ENCODE peak calls at places on chromosomes 5 and 9, in seven cellular contexts. One of them, this sample, is unnamed. For H3K4me1 and H3K27me3, the result is how much of the 10 kb centered on the place peaks cover.

GRCh38 chr9:137235424-137236237 is 4.9 kb downstream of the SLC34A3 start:
- DNase-seq in astrocyte: no peak
- DNase-seq in adipocyte: no peak
- DNase-seq in upper lobe of right lung: no peak
- DNase-seq in PC-9: no peak
- DNase-seq in Caco-2: no peak
- DNase-seq in naive thymus-derived CD4-positive, alpha-beta T cell: no peak
- DNase-seq in this sample: no peak

GRCh38 chr5:66653380-66653779 is 57.2 kb downstream of the MAST4 start:
- DNase-seq in astrocyte: peak
- DNase-seq in naive thymus-derived CD4-positive, alpha-beta T cell: no peak
- DNase-seq in adipocyte: no peak
- DNase-seq in upper lobe of right lung: no peak
- DNase-seq in Caco-2: no peak
- DNase-seq in PC-9: no peak
- DNase-seq in this sample: no peak

GRCh38 chr5:172530835-172531703 is 76.7 kb upstream of the SH3PXD2B start:
- DNase-seq in upper lobe of right lung: peak
- DNase-seq in PC-9: no peak
- DNase-seq in naive thymus-derived CD4-positive, alpha-beta T cell: no peak
- DNase-seq in astrocyte: no peak
- DNase-seq in adipocyte: no peak
- DNase-seq in Caco-2: no peak
- DNase-seq in this sample: no peak

GRCh38 chr5:128536861-128537305 is 1.2 kb downstream of the FBN2 start:
- DNase-seq in Caco-2: no peak
- DNase-seq in PC-9: no peak
- DNase-seq in upper lobe of right lung: no peak
- DNase-seq in adipocyte: peak
- DNase-seq in naive thymus-derived CD4-positive, alpha-beta T cell: no peak
- DNase-seq in astrocyte: no peak
- DNase-seq in this sample: no peak

GRCh38 chr5:131589510-131590348 is 45.3 kb downstream of the RAPGEF6 start:
- DNase-seq in naive thymus-derived CD4-positive, alpha-beta T cell: no peak
- DNase-seq in Caco-2: peak
- DNase-seq in upper lobe of right lung: no peak
- DNase-seq in adipocyte: peak
- DNase-seq in PC-9: peak
- DNase-seq in astrocyte: peak
- DNase-seq in this sample: peak

GRCh38 chr5:33890147-33890546 is 1.6 kb downstream of the ADAMTS12 start:
- DNase-seq in upper lobe of right lung: no peak
- DNase-seq in astrocyte: peak
- DNase-seq in adipocyte: peak
- DNase-seq in naive thymus-derived CD4-positive, alpha-beta T cell: no peak
- DNase-seq in Caco-2: no peak
- DNase-seq in PC-9: no peak
- DNase-seq in this sample: peak

GRCh38 chr9:130110596-130111021 is 56.9 kb downstream of the GPR107 start:
- DNase-seq in adipocyte: peak
- DNase-seq in PC-9: no peak
- DNase-seq in naive thymus-derived CD4-positive, alpha-beta T cell: no peak
- DNase-seq in astrocyte: peak
- DNase-seq in upper lobe of right lung: no peak
- DNase-seq in Caco-2: no peak
- DNase-seq in this sample: peak

GRCh38 chr5:156327306-156327705 is 342 bp downstream of the SGCD start:
- DNase-seq in Caco-2: no peak
- DNase-seq in adipocyte: peak
- DNase-seq in upper lobe of right lung: no peak
- DNase-seq in astrocyte: no peak
- DNase-seq in PC-9: no peak
- DNase-seq in naive thymus-derived CD4-positive, alpha-beta T cell: no peak
- DNase-seq in this sample: peak

GRCh38 chr5:11497651-11498050 is 406.6 kb downstream of the CTNND2 start:
- DNase-seq in Caco-2: no peak
- DNase-seq in upper lobe of right lung: no peak
- DNase-seq in adipocyte: no peak
- DNase-seq in naive thymus-derived CD4-positive, alpha-beta T cell: no peak
- DNase-seq in PC-9: no peak
- DNase-seq in astrocyte: no peak
- DNase-seq in this sample: no peak

GRCh38 chr9:82894961-82895902 is 167.7 kb downstream of the RASEF start:
- DNase-seq in naive thymus-derived CD4-positive, alpha-beta T cell: no peak
- DNase-seq in upper lobe of right lung: no peak
- DNase-seq in Caco-2: no peak
- DNase-seq in PC-9: no peak
- DNase-seq in adipocyte: no peak
- DNase-seq in astrocyte: no peak
- DNase-seq in this sample: no peak

GRCh38 chr5:73446631-73447233 is 1.8 kb downstream of the FOXD1 start:
- DNase-seq in adipocyte: peak
- DNase-seq in Caco-2: no peak
- DNase-seq in astrocyte: no peak
- DNase-seq in PC-9: no peak
- DNase-seq in upper lobe of right lung: no peak
- DNase-seq in naive thymus-derived CD4-positive, alpha-beta T cell: no peak
- DNase-seq in this sample: no peak

GRCh38 chr9:616694-617093 is 224.8 kb upstream of the DMRT1 start:
- DNase-seq in astrocyte: no peak
- DNase-seq in PC-9: no peak
- DNase-seq in adipocyte: no peak
- DNase-seq in upper lobe of right lung: no peak
- DNase-seq in Caco-2: no peak
- DNase-seq in naive thymus-derived CD4-positive, alpha-beta T cell: no peak
- DNase-seq in this sample: no peak

GRCh38 chr5:40834391-40834848 is 602 bp downstream of the RPL37 start:
- DNase-seq in upper lobe of right lung: no peak
- DNase-seq in PC-9: no peak
- DNase-seq in naive thymus-derived CD4-positive, alpha-beta T cell: no peak
- DNase-seq in Caco-2: no peak
- DNase-seq in astrocyte: peak
- DNase-seq in adipocyte: peak
- DNase-seq in this sample: peak

GRCh38 chr9:34552606-34552981 is 29.8 kb upstream of the ENHO start:
- DNase-seq in astrocyte: no peak
- DNase-seq in Caco-2: peak
- DNase-seq in PC-9: no peak
- DNase-seq in adipocyte: no peak
- DNase-seq in upper lobe of right lung: peak
- DNase-seq in naive thymus-derived CD4-positive, alpha-beta T cell: no peak
- DNase-seq in this sample: no peak

GRCh38 chr9:34551751-34552605 is 29.2 kb upstream of the ENHO start:
- DNase-seq in astrocyte: no peak
- DNase-seq in naive thymus-derived CD4-positive, alpha-beta T cell: no peak
- DNase-seq in upper lobe of right lung: peak
- DNase-seq in PC-9: no peak
- DNase-seq in adipocyte: no peak
- DNase-seq in Caco-2: peak
- DNase-seq in this sample: no peak

GRCh38 chr9:34554211-34555001 is 31.6 kb upstream of the ENHO start:
- DNase-seq in Caco-2: peak
- DNase-seq in naive thymus-derived CD4-positive, alpha-beta T cell: no peak
- DNase-seq in upper lobe of right lung: peak
- DNase-seq in astrocyte: no peak
- DNase-seq in adipocyte: no peak
- DNase-seq in PC-9: no peak
- DNase-seq in this sample: no peak

GRCh38 chr9:34553511-34554021 is 30.8 kb upstream of the ENHO start:
- DNase-seq in adipocyte: no peak
- DNase-seq in naive thymus-derived CD4-positive, alpha-beta T cell: no peak
- DNase-seq in Caco-2: peak
- DNase-seq in astrocyte: no peak
- DNase-seq in PC-9: no peak
- DNase-seq in upper lobe of right lung: peak
- DNase-seq in this sample: no peak

DNA sequence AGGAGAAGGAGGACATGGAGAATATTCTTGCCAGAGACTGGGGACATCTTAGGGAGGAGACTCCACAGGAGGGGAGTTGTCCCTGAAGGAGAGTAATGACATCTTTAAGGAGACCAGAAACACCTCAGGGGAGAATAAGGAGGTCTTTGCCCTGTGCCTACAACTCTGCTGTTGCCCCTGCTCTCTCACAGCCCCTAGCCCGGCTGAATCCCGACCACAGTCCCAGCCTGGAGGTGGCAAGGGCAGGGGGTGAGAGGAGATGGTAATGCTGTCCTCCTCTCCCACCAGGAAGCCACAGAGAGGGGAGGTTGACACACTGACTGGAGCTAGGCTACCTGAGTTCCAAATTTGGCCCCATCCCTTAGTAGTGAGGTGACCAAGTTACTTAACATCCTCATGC is 30.2 kb upstream of the ENHO start:
- DNase-seq in PC-9: no peak
- DNase-seq in naive thymus-derived CD4-positive, alpha-beta T cell: no peak
- DNase-seq in Caco-2: peak
- DNase-seq in adipocyte: no peak
- DNase-seq in astrocyte: no peak
- DNase-seq in upper lobe of right lung: peak
- DNase-seq in this sample: no peak
- H3K4me1 ChIP-seq in PC-9: under half
- H3K4me1 ChIP-seq in naive thymus-derived CD4-positive, alpha-beta T cell: under half
- H3K4me1 ChIP-seq in Caco-2: under half
- H3K4me1 ChIP-seq in adipocyte: under half
- H3K4me1 ChIP-seq in astrocyte: under half
- H3K4me1 ChIP-seq in upper lobe of right lung: under half
- H3K4me1 ChIP-seq in this sample: under half

DNA sequence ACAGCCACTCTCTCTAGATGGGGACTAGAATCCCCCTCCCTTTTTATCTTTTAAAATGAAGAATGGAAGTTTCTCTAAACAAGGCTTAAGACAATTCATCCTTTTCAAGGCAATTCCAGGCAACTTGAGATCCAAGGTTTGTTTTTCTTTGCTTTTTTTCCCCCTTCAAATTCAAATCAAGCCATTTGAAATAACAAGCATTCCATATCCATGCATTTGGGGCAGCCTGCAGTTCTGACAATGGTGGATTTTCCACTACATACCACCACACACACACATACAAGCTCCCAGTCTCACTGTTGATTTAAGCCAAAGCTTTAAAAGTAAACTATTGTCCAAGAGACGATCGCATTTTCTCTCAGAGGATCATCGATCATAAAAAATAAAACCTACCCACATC is 424 bp downstream of the INSYN2B start:
- DNase-seq in naive thymus-derived CD4-positive, alpha-beta T cell: no peak
- DNase-seq in astrocyte: peak
- DNase-seq in PC-9: no peak
- DNase-seq in Caco-2: no peak
- DNase-seq in upper lobe of right lung: no peak
- DNase-seq in adipocyte: peak
- DNase-seq in this sample: no peak
- H3K4me3 ChIP-seq in naive thymus-derived CD4-positive, alpha-beta T cell: no peak
- H3K4me3 ChIP-seq in astrocyte: peak
- H3K4me3 ChIP-seq in PC-9: peak
- H3K4me3 ChIP-seq in Caco-2: no peak
- H3K4me3 ChIP-seq in upper lobe of right lung: no peak
- H3K4me3 ChIP-seq in adipocyte: peak
- H3K4me3 ChIP-seq in this sample: peak

GRCh38 chr9:135663857-135664256 is 748 bp downstream of the LCN9 start:
- DNase-seq in astrocyte: no peak
- DNase-seq in PC-9: no peak
- DNase-seq in naive thymus-derived CD4-positive, alpha-beta T cell: no peak
- DNase-seq in adipocyte: no peak
- DNase-seq in Caco-2: no peak
- DNase-seq in upper lobe of right lung: no peak
- DNase-seq in this sample: no peak

GRCh38 chr9:135661801-135662560 is 1.1 kb upstream of the LCN9 start:
- DNase-seq in astrocyte: no peak
- DNase-seq in adipocyte: peak
- DNase-seq in PC-9: no peak
- DNase-seq in naive thymus-derived CD4-positive, alpha-beta T cell: no peak
- DNase-seq in upper lobe of right lung: no peak
- DNase-seq in Caco-2: no peak
- DNase-seq in this sample: peak

GRCh38 chr9:135662758-135663450 is at the start of gene LCN9:
- DNase-seq in adipocyte: peak
- DNase-seq in upper lobe of right lung: no peak
- DNase-seq in Caco-2: no peak
- DNase-seq in naive thymus-derived CD4-positive, alpha-beta T cell: no peak
- DNase-seq in astrocyte: no peak
- DNase-seq in PC-9: no peak
- DNase-seq in this sample: peak

GRCh38 chr9:135664266-135664665 is 1.2 kb downstream of the LCN9 start:
- DNase-seq in PC-9: no peak
- DNase-seq in naive thymus-derived CD4-positive, alpha-beta T cell: no peak
- DNase-seq in upper lobe of right lung: no peak
- DNase-seq in astrocyte: no peak
- DNase-seq in Caco-2: no peak
- DNase-seq in adipocyte: no peak
- DNase-seq in this sample: no peak

DNA sequence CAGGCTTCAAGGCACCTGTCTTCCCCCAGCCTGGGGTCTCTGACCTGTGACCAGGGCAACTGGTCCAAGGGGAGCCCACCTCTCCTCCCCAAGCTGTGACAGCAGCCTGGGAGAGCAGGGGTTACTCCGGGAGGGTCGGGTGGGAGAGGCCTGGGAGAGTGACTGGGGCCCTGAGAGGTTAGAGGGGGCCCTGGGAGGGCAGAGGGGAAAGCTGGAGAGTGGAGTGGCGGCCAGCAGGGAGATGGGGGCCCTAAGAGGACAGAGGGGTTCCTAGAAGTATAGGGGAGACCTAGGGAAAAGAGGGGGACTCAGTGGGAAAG is 302 bp downstream of the LCN9 start:
- DNase-seq in Caco-2: no peak
- DNase-seq in upper lobe of right lung: no peak
- DNase-seq in naive thymus-derived CD4-positive, alpha-beta T cell: no peak
- DNase-seq in PC-9: no peak
- DNase-seq in astrocyte: no peak
- DNase-seq in adipocyte: no peak
- DNase-seq in this sample: no peak
- H3K27me3 ChIP-seq in Caco-2: under half
- H3K27me3 ChIP-seq in upper lobe of right lung: under half
- H3K27me3 ChIP-seq in naive thymus-derived CD4-positive, alpha-beta T cell: under half
- H3K27me3 ChIP-seq in PC-9: half or more
- H3K27me3 ChIP-seq in astrocyte: under half
- H3K27me3 ChIP-seq in adipocyte: under half
- H3K27me3 ChIP-seq in this sample: under half

GRCh38 chr5:170468633-170469032 is 35.2 kb upstream of the KCNIP1 start:
- DNase-seq in Caco-2: no peak
- DNase-seq in astrocyte: no peak
- DNase-seq in adipocyte: no peak
- DNase-seq in PC-9: no peak
- DNase-seq in naive thymus-derived CD4-positive, alpha-beta T cell: no peak
- DNase-seq in upper lobe of right lung: no peak
- DNase-seq in this sample: no peak
- H3K4me1 ChIP-seq in Caco-2: under half
- H3K4me1 ChIP-seq in astrocyte: under half
- H3K4me1 ChIP-seq in adipocyte: under half
- H3K4me1 ChIP-seq in PC-9: under half
- H3K4me1 ChIP-seq in naive thymus-derived CD4-positive, alpha-beta T cell: under half
- H3K4me1 ChIP-seq in upper lobe of right lung: under half
- H3K4me1 ChIP-seq in this sample: under half

This sample was measured in cardiac muscle cell.